ENCODE peak calls at places on chromosomes 3 and 15, in five cellular contexts. Q is fibroblast of lung, Z is left ventricle myocardium inferior, O is A549, K is breast epithelium. P is an unnamed sample.

GRCh38 chr15:59999558-60000112 is 4.5 kb upstream of the FOXB1 start:
- DNase-seq in Z (no peak), O (no peak), Q (no peak), K (no peak), P (no peak)

GRCh38 chr3:22372292-22372949 is 621.4 kb upstream of the ZNF385D start:
- DNase-seq in O (no peak), K (peak), Q (peak), Z (peak), P (no peak)

GRCh38 chr3:178405456-178405970 is 130.7 kb upstream of the KCNMB2 start:
- DNase-seq in O (no peak), Z (no peak), K (no peak), Q (peak), P (no peak)

GRCh38 chr3:58271901-58272501 is 34.0 kb upstream of the RPP14 start:
- DNase-seq in Q (peak), K (no peak), Z (no peak), O (peak), P (peak)

GRCh38 chr15:45640610-45641009 is 5.8 kb downstream of the SQOR start:
- DNase-seq in Q (peak), K (no peak), O (peak), Z (no peak), P (peak)

GRCh38 chr3:45409921-45410320 is 21.5 kb downstream of the LARS2 start:
- DNase-seq in K (no peak), O (no peak), Z (no peak), Q (peak), P (no peak)

GRCh38 chr3:71703796-71704195 is 21.4 kb downstream of the EIF4E3 start:
- DNase-seq in Q (no peak), Z (no peak), O (no peak), K (no peak), P (no peak)

GRCh38 chr3:62143843-62144450 is 229.4 kb downstream of the FEZF2 start:
- DNase-seq in Z (no peak), O (no peak), Q (no peak), K (no peak), P (no peak)

GRCh38 chr15:80832676-80833075 is 53.5 kb downstream of the CEMIP start:
- DNase-seq in K (no peak), Z (no peak), O (no peak), Q (no peak), P (no peak)

GRCh38 chr3:59818033-59818936 is 768.5 kb upstream of the CFAP20DC start:
- DNase-seq in K (peak), O (peak), Z (peak), Q (peak), P (peak)

GRCh38 chr15:66306381-66306780 is 13.0 kb downstream of the DIS3L start:
- DNase-seq in K (no peak), Q (no peak), Z (no peak), O (no peak), P (no peak)

GRCh38 chr15:60551147-60551780 is 72.3 kb upstream of the ICE2 start:
- DNase-seq in Z (no peak), O (no peak), Q (no peak), K (no peak), P (no peak)

GRCh38 chr3:123069021-123069381 is 2.2 kb downstream of the PDIA5 start:
- DNase-seq in Z (no peak), Q (no peak), K (no peak), O (no peak), P (no peak)

GRCh38 chr3:135694142-135694541 is 271.4 kb upstream of the PPP2R3A start:
- DNase-seq in Q (no peak), O (no peak), Z (no peak), K (no peak), P (no peak)

GRCh38 chr3:49025005-49025792 is 3.3 kb downstream of the NDUFAF3 start:
- DNase-seq in Z (no peak), K (no peak), O (no peak), Q (no peak), P (no peak)

GRCh38 chr3:45280227-45280626 is 54.1 kb upstream of the TMEM158 start:
- DNase-seq in Z (no peak), Q (no peak), K (no peak), O (no peak), P (no peak)

GRCh38 chr3:66938338-66938963 is 59.7 kb upstream of the KBTBD8 start:
- DNase-seq in Q (peak), K (no peak), Z (no peak), O (peak), P (no peak)

GRCh38 chr3:179355996-179356395 is 8.5 kb downstream of the MFN1 start:
- DNase-seq in Q (no peak), K (no peak), O (no peak), Z (no peak), P (no peak)

GRCh38 chr3:99410789-99411311 is 227.5 kb upstream of the COL8A1 start:
- DNase-seq in K (no peak), Z (no peak), O (no peak), Q (peak), P (no peak)

GRCh38 chr15:81529444-81529950 is 155.5 kb upstream of the TMC3 start:
- DNase-seq in Q (no peak), Z (no peak), O (no peak), K (no peak), P (no peak)

GRCh38 chr15:43219929-43220886 is 610 bp downstream of the EPB42 start:
- DNase-seq in Q (no peak), K (no peak), Z (no peak), O (no peak), P (no peak)

GRCh38 chr3:172924546-172924945 is 174.0 kb downstream of the ECT2 start:
- DNase-seq in Q (peak), O (no peak), K (no peak), Z (no peak), P (no peak)

GRCh38 chr15:57064033-57064432 is 145.6 kb downstream of the TCF12 start:
- DNase-seq in O (no peak), Q (no peak), Z (no peak), K (no peak), P (no peak)

GRCh38 chr3:12478326-12478725 is 6.0 kb upstream of the TSEN2 start:
- DNase-seq in O (no peak), Q (no peak), K (no peak), Z (no peak), P (no peak)

GRCh38 chr3:125618851-125619250 is 23.6 kb upstream of the OSBPL11 start:
- DNase-seq in K (no peak), O (no peak), Q (no peak), Z (no peak), P (no peak)

GRCh38 chr3:173411288-173412064 is 13.9 kb downstream of the NLGN1 start:
- DNase-seq in K (no peak), Q (peak), O (no peak), Z (no peak), P (no peak)

GRCh38 chr3:4271834-4272233 is 31.3 kb upstream of the SETMAR start:
- DNase-seq in K (no peak), O (peak), Z (no peak), Q (peak), P (no peak)

GRCh38 chr3:185625784-185626183 is 39.7 kb downstream of the SENP2 start:
- DNase-seq in Z (no peak), O (no peak), K (no peak), Q (no peak), P (no peak)

GRCh38 chr3:63824309-63824708 is 5.2 kb downstream of the C3orf49 start:
- DNase-seq in O (no peak), Q (peak), K (no peak), Z (no peak), P (peak)

GRCh38 chr3:182450942-182451607 is 342.2 kb upstream of the ATP11B start:
- DNase-seq in Q (no peak), O (no peak), Z (no peak), K (no peak), P (no peak)

GRCh38 chr3:104257486-104257885 is 1109.2 kb upstream of the ALCAM start:
- DNase-seq in O (no peak), K (no peak), Q (no peak), Z (no peak), P (no peak)

GRCh38 chr15:80480909-80481308 is 76.7 kb downstream of the ARNT2 start:
- DNase-seq in O (no peak), Q (peak), Z (peak), K (no peak), P (no peak)

GRCh38 chr3:46490338-46491084 is 7.3 kb upstream of the RTP3 start:
- DNase-seq in O (no peak), Q (peak), Z (no peak), K (no peak), P (no peak)

GRCh38 chr3:112814256-112814655 is 32.4 kb downstream of the CD200R1L start:
- DNase-seq in Z (no peak), O (peak), K (no peak), Q (peak), P (peak)
- H3K27ac ChIP-seq in Z (peak), O (peak), K (no peak), Q (no peak), P (peak)

GRCh38 chr15:78855746-78856145 is 16.9 kb upstream of the MORF4L1 start:
- DNase-seq in Z (no peak), Q (peak), K (no peak), O (no peak), P (no peak)

GRCh38 chr15:78854973-78855372 is 17.7 kb upstream of the MORF4L1 start:
- DNase-seq in O (no peak), K (no peak), Q (no peak), Z (no peak), P (no peak)

DNA sequence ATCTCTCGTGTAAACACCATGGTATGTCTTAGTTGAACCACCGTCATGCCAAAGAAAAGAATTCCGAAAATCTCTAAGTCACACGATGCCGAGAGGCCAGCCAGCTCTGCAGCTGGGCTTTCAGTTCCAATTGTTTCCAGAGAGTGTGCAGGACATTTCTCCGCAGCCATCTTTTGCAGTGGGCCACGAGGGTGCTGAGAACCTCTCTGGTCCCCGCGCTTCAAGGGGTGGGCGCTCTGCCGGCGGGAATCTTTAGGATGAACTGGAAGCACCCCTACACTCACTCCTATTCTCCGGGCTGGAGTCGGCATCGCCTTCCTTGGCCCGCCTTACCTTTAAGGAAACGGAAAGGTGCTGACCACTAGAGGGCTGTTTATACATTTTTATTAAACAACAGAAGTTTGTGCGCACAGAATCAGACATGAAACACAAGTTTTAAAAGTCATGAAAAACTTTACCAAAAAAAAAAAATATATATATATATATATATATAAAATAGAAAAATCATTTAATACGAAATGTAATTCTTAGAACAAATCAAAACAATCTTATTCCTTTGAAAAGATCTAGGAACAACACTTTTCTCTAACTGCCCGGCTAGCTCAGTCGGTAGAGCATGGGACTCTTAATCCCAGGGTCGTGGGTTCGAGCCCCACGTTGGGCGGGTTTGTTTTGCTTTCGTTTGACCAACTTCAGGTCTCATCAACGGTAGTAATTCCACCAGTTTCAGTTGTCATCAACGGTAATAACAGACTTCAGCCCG is 12.5 kb upstream of the MORF4L1 start:
- DNase-seq in K (peak), Q (peak), Z (peak), O (peak), P (no peak)
- H3K27ac ChIP-seq in K (peak), Q (peak), Z (peak), O (peak), P (no peak)

GRCh38 chr15:62888628-62889027 is 153.9 kb upstream of the TPM1 start:
- DNase-seq in Z (no peak), K (no peak), Q (no peak), O (no peak), P (no peak)
- H3K27ac ChIP-seq in Z (no peak), K (peak), Q (no peak), O (peak), P (no peak)

GRCh38 chr3:8737301-8737700 is 3.7 kb downstream of the CAV3 start:
- DNase-seq in Z (no peak), Q (no peak), K (no peak), O (no peak), P (no peak)

GRCh38 chr3:8737823-8738222 is 4.2 kb downstream of the CAV3 start:
- DNase-seq in K (no peak), Q (no peak), O (no peak), Z (no peak), P (no peak)

GRCh38 chr3:8738639-8739038 is 5.0 kb downstream of the CAV3 start:
- DNase-seq in Z (no peak), O (no peak), K (no peak), Q (no peak), P (no peak)

GRCh38 chr3:8741581-8742355 is 8.2 kb downstream of the CAV3 start:
- DNase-seq in Z (no peak), Q (peak), K (no peak), O (peak), P (no peak)

DNA sequence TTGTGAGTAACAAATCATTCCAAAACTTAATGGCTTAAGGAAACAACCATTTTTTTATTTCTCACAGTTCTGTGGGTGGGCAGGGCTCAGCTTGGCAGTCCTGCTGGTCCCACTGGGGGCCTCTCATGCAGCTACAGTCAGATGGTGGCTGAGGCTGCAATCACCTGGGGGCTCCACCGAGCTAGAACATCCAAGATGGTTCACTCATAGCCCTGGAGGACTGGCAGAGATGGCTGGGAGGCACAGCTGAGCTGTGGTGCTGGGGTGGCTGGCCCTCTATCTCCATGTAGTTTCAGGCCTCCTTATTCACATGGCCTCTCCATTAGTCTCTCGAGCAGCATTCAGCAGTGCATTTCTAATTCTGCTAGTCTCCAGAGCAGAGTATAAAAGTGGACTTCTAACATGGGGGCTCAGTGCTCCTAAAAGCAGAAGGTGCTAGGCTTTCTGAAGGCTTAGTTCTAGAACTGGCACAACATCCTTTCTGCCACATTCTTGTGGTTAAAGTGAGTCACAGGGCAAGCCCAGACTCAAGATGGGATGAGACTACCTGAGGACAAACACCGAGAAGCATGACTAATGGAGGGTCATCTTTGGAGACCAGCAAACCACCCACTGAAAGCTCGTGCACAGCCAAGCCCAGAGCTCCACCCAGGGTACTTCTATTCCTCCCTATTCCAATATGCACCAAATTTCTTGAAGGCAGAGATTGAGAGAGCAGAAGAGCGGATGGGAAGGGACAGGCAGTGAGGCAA is 6.3 kb downstream of the CAV3 start:
- DNase-seq in Z (no peak), O (peak), K (no peak), Q (peak), P (peak)
- H3K27ac ChIP-seq in Z (no peak), O (peak), K (no peak), Q (no peak), P (peak)

GRCh38 chr3:15809313-15809712 is 11.5 kb upstream of the ANKRD28 start:
- DNase-seq in O (no peak), K (no peak), Q (no peak), Z (no peak), P (no peak)

GRCh38 chr3:15812183-15812582 is 14.4 kb upstream of the ANKRD28 start:
- DNase-seq in Q (no peak), Z (no peak), O (peak), K (no peak), P (no peak)

GRCh38 chr3:15808679-15809078 is 10.9 kb upstream of the ANKRD28 start:
- DNase-seq in K (no peak), O (no peak), Q (no peak), Z (no peak), P (no peak)

GRCh38 chr3:15805756-15806266 is 8.0 kb upstream of the ANKRD28 start:
- DNase-seq in K (no peak), Q (peak), Z (no peak), O (no peak), P (no peak)

DNA sequence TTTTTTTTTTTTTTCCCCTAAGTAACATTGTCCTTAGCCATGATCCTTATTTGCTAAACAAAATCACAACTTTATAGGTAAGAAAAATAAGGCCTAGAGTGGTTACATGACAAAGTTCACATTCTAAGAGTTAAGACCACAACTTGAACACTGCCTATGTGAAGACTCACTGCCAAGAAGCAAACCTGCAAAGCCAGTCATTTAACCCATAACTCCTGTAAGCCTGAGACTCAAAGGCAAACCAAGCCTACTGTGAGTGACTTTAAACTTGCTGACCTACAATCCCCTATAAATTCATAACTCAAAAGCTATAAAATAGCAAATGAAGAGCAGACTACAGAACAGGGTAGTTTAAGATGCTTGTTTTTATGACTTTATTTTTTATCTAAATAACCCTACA is 12.9 kb upstream of the ANKRD28 start:
- DNase-seq in Z (no peak), O (no peak), K (no peak), Q (no peak), P (no peak)
- H3K27ac ChIP-seq in Z (no peak), O (peak), K (no peak), Q (no peak), P (no peak)

P was measured in epithelial cell of prostate.